ENCODE peak calls at places on chromosomes 7 and 10, in seven cellular contexts. C, H, N, V, F, L and R are unnamed samples.

GRCh38 chr10:44051584-44052385 is 333.1 kb downstream of the CXCL12 start:
- DNase-seq in N (no peak), V (peak), F (no peak), H (no peak), L (no peak), C (no peak), R (peak)

GRCh38 chr7:85773116-85773783 is 586.4 kb upstream of the SEMA3D start:
- DNase-seq in L (no peak), F (no peak), V (peak), N (no peak), C (no peak), H (no peak), R (no peak)

GRCh38 chr7:92843034-92843760 is 6.8 kb upstream of the CDK6 start:
- DNase-seq in H (no peak), F (no peak), L (no peak), V (peak), C (no peak), N (no peak), R (no peak)

GRCh38 chr7:132171130-132171576 is 405.1 kb downstream of the PLXNA4 start:
- DNase-seq in H (no peak), V (no peak), L (no peak), C (no peak), N (no peak), F (no peak), R (no peak)

GRCh38 chr7:47190462-47190861 is 391.4 kb downstream of the TNS3 start:
- DNase-seq in N (no peak), V (no peak), C (peak), F (no peak), L (no peak), H (no peak), R (no peak)

GRCh38 chr7:22438994-22439393 is 61.0 kb downstream of the STEAP1B start:
- DNase-seq in L (no peak), C (no peak), H (no peak), F (no peak), N (no peak), V (no peak), R (no peak)

GRCh38 chr7:55365103-55365679 is at the start of gene LANCL2:
- DNase-seq in F (peak), V (no peak), N (no peak), H (no peak), C (no peak), L (peak), R (peak)

GRCh38 chr10:61974611-61975010 is 73.1 kb downstream of the ARID5B start:
- DNase-seq in H (no peak), F (peak), C (no peak), L (no peak), N (peak), V (peak), R (peak)

GRCh38 chr7:97971120-97971989 is 18.6 kb downstream of the OCM2 start:
- DNase-seq in L (no peak), V (peak), H (no peak), C (no peak), F (no peak), N (no peak), R (peak)

GRCh38 chr7:31443457-31443856 is 70.4 kb upstream of the ITPRID1 start:
- DNase-seq in C (no peak), N (no peak), L (peak), V (peak), H (no peak), F (no peak), R (peak)

GRCh38 chr7:135164357-135165021 is 6.0 kb downstream of the CYREN start:
- DNase-seq in H (no peak), V (no peak), N (no peak), C (no peak), L (peak), F (no peak), R (no peak)

GRCh38 chr10:102595293-102595692 is 49.0 kb upstream of the TRIM8 start:
- DNase-seq in V (no peak), N (no peak), H (no peak), L (no peak), C (no peak), F (no peak), R (no peak)

GRCh38 chr10:4399571-4399970 is 426.4 kb upstream of the AKR1E2 start:
- DNase-seq in F (no peak), H (no peak), N (no peak), C (no peak), V (no peak), L (no peak), R (no peak)

GRCh38 chr7:123494193-123494796 is 40.1 kb downstream of the IQUB start:
- DNase-seq in C (no peak), V (peak), F (peak), L (no peak), N (no peak), H (no peak), R (peak)

GRCh38 chr7:123492485-123492884 is 41.9 kb downstream of the IQUB start:
- DNase-seq in N (no peak), V (no peak), H (no peak), F (no peak), C (no peak), L (no peak), R (peak)
- TF ChIP-seq CTCF in N (no peak), V (peak), H (no peak), F (no peak), C (no peak), L (peak), R (no peak)

GRCh38 chr10:16853201-16853600 is 36.0 kb upstream of the RSU1 start:
- DNase-seq in V (peak), N (no peak), C (no peak), H (no peak), F (no peak), L (no peak), R (peak)
- TF ChIP-seq CTCF in V (peak), N (no peak), C (no peak), H (no peak), F (no peak), L (peak), R (peak)

GRCh38 chr10:97713828-97714400 is 384 bp downstream of the MARVELD1 start:
- DNase-seq in N (peak), C (peak), H (peak), F (no peak), V (peak), L (peak), R (peak)

GRCh38 chr10:97714401-97715258 is 1.1 kb downstream of the MARVELD1 start:
- DNase-seq in L (peak), V (peak), F (peak), H (no peak), C (peak), N (peak), R (peak)

GRCh38 chr10:97715259-97715874 is 1.8 kb downstream of the MARVELD1 start:
- DNase-seq in H (no peak), N (no peak), F (no peak), C (no peak), L (peak), V (no peak), R (no peak)

GRCh38 chr10:97711640-97712267 is 1.8 kb upstream of the MARVELD1 start:
- DNase-seq in L (no peak), N (no peak), C (no peak), V (no peak), H (no peak), F (no peak), R (no peak)

GRCh38 chr10:97713351-97713827 is at the start of gene MARVELD1:
- DNase-seq in F (peak), N (peak), L (peak), C (peak), V (peak), H (no peak), R (peak)
- TF ChIP-seq CTCF in F (no peak), N (no peak), L (no peak), C (no peak), V (no peak), H (no peak), R (no peak)

GRCh38 chr10:46222364-46222935 is 64.3 kb upstream of the ANTXRL start:
- DNase-seq in V (peak), F (no peak), N (no peak), C (no peak), L (no peak), H (no peak), R (no peak)

GRCh38 chr10:46224414-46224682 is 62.4 kb upstream of the ANTXRL start:
- DNase-seq in N (no peak), C (no peak), H (no peak), F (no peak), L (no peak), V (no peak), R (no peak)

GRCh38 chr10:46223626-46224413 is 63.0 kb upstream of the ANTXRL start:
- DNase-seq in L (no peak), C (peak), F (peak), V (no peak), N (no peak), H (no peak), R (no peak)

GRCh38 chr10:46220872-46221538 is 65.8 kb upstream of the ANTXRL start:
- DNase-seq in F (no peak), V (no peak), N (no peak), L (peak), C (peak), H (no peak), R (no peak)

DNA sequence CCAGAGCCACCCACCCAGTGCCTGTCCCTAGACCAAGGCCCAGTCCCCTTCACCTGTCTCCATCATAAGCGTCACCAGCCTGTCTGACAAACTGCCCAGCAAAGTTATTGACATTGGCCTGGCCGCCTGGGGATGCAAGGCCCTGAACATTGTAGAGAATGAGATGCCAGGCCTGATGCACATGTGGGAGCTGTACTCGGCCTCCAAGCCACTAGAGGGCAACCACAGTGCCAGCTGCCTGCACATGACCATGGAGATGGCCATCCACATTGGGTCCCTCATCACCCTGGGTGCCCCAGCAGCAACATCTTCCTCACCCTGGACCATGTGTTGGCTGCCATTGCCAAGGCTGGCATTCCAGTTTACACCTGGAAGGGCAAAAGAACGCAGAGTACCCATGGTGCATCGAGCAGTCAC is 63.7 kb upstream of the ANTXRL start:
- DNase-seq in V (no peak), F (peak), C (peak), H (no peak), N (no peak), L (peak), R (no peak)
- TF ChIP-seq CTCF in V (peak), F (no peak), C (no peak), H (no peak), N (no peak), L (peak), R (peak)

GRCh38 chr10:79072994-79073654 is 4.4 kb downstream of the ZMIZ1 start:
- DNase-seq in C (no peak), N (no peak), H (no peak), L (no peak), F (no peak), V (no peak), R (peak)
- TF ChIP-seq CTCF in C (no peak), N (no peak), H (no peak), L (no peak), F (no peak), V (peak), R (peak)

DNA sequence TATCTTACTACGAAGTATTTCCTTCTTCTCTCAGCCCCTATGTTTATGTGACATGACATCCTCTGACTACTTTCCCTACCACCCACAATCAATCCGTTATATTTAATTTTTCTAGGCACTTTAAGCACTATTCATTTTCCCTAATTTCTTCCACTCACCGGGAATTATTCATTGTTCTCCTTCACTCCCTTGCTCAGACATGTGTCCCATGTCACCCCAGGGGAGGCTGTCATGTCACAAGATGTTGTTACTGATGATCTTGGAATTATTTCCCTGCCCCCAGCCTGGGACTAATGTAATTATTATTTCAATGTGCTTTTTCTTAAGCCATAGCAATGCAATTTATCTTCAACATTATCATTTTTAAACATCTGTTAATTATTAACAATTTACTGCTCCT is 317.2 kb downstream of the PHF14 start:
- DNase-seq in F (no peak), H (no peak), C (no peak), L (no peak), N (no peak), V (no peak), R (no peak)
- TF ChIP-seq CTCF in F (no peak), H (no peak), C (no peak), L (no peak), N (no peak), V (no peak), R (no peak)